ENCODE peak calls at places on chromosomes 6 and 20, in nine cellular contexts. D, J, Y, H, B, X, F, O and S are unnamed samples.

GRCh38 chr20:51493346-51493791 is 49.1 kb downstream of the NFATC2 start:
- DNase-seq in O (no peak), H (no peak), X (no peak), J (no peak), Y (no peak), F (no peak), D (no peak), B (no peak), S (no peak)

GRCh38 chr6:69994251-69994650 is 127.9 kb downstream of the COL19A1 start:
- DNase-seq in Y (no peak), B (no peak), D (no peak), J (no peak), O (no peak), F (no peak), X (no peak), H (no peak), S (no peak)

GRCh38 chr6:3540980-3541379 is 84.1 kb upstream of the SLC22A23 start:
- DNase-seq in B (peak; percentile 46), H (no peak), J (no peak), X (no peak), D (no peak), O (no peak), F (no peak), Y (no peak), S (no peak)

GRCh38 chr6:146364816-146365594 is 178.6 kb upstream of the RAB32 start:
- DNase-seq in Y (no peak), X (no peak), F (no peak), B (no peak), D (no peak), H (no peak), J (no peak), O (no peak), S (no peak)

GRCh38 chr6:21367649-21368154 is 225.8 kb upstream of the SOX4 start:
- DNase-seq in Y (no peak), J (no peak), H (no peak), O (no peak), B (no peak), D (no peak), F (no peak), X (no peak), S (no peak)

GRCh38 chr20:17610566-17611289 is 40.9 kb downstream of the DSTN start:
- DNase-seq in F (peak; percentile 25), J (no peak), H (no peak), O (no peak), B (peak; percentile 80), X (no peak), D (peak; percentile 23), Y (peak; percentile 57), S (no peak)

GRCh38 chr20:38669688-38670087 is 54.6 kb upstream of the SLC32A1 start:
- DNase-seq in D (no peak), Y (no peak), X (no peak), J (no peak), F (no peak), B (no peak), H (no peak), O (no peak), S (no peak)

GRCh38 chr6:138404666-138405337 is 779 bp downstream of the HEBP2 start:
- DNase-seq in Y (peak; percentile 3), X (peak; percentile 28), J (peak; percentile 29), H (no peak), F (no peak), D (no peak), B (peak; percentile 64), O (no peak), S (peak; percentile 63)

GRCh38 chr20:3785240-3786125 is 1.1 kb downstream of the CENPB start:
- DNase-seq in O (no peak), H (no peak), Y (no peak), D (peak; percentile 62), B (peak; percentile 55), X (peak; percentile 11), J (peak; percentile 29), F (no peak), S (peak; percentile 46)

GRCh38 chr20:49028684-49029083 is 17.4 kb upstream of the CSE1L start:
- DNase-seq in F (no peak), D (peak; percentile 53), X (no peak), H (no peak), O (no peak), J (no peak), B (no peak), Y (no peak), S (no peak)

GRCh38 chr20:42272516-42272915 is 654.3 kb upstream of the CHD6 start:
- DNase-seq in D (no peak), J (no peak), H (no peak), B (no peak), X (no peak), Y (no peak), F (no peak), O (no peak), S (no peak)

GRCh38 chr6:75149253-75149652 is 56.6 kb downstream of the COL12A1 start:
- DNase-seq in Y (no peak), F (no peak), X (no peak), H (no peak), D (no peak), B (no peak), J (no peak), O (no peak), S (no peak)

GRCh38 chr6:141483561-141484061 is 649.1 kb upstream of the GJE1 start:
- DNase-seq in X (peak; percentile 93), J (no peak), H (no peak), O (no peak), Y (peak; percentile 47), F (peak; percentile 10), D (no peak), B (no peak), S (no peak)

GRCh38 chr20:63055575-63056235 is 48.9 kb upstream of the BHLHE23 start:
- DNase-seq in X (no peak), B (peak; percentile 22), D (no peak), H (no peak), Y (no peak), J (peak; percentile 8), F (no peak), O (peak; percentile 14), S (peak; percentile 41)

GRCh38 chr6:89255417-89255816 is 38.3 kb upstream of the GABRR1 start:
- DNase-seq in X (no peak), H (no peak), F (no peak), D (no peak), Y (no peak), J (no peak), O (no peak), B (no peak), S (no peak)

GRCh38 chr20:19376451-19376971 is 164.1 kb downstream of the SLC24A3 start:
- DNase-seq in D (no peak), F (no peak), Y (no peak), B (no peak), J (peak; percentile 41), O (no peak), X (no peak), H (no peak), S (no peak)

GRCh38 chr6:36874016-36874442 is 574 bp downstream of the PPIL1 start:
- DNase-seq in D (no peak), Y (no peak), F (no peak), X (no peak), B (no peak), H (no peak), J (no peak), O (no peak), S (peak; percentile 75)

GRCh38 chr6:14734416-14735340 is 511.2 kb upstream of the JARID2 start:
- DNase-seq in F (no peak), D (no peak), Y (no peak), X (peak; percentile 85), H (no peak), J (no peak), O (no peak), B (no peak), S (no peak)

GRCh38 chr6:100493206-100493888 is 28.6 kb upstream of the SIM1 start:
- DNase-seq in O (no peak), Y (no peak), J (no peak), B (no peak), H (no peak), F (no peak), D (peak; percentile 46), X (no peak), S (no peak)

GRCh38 chr6:56450882-56451739 is 191.6 kb downstream of the DST start:
- DNase-seq in F (no peak), X (peak; percentile 66), J (peak; percentile 84), Y (no peak), B (no peak), O (peak; percentile 30), H (no peak), D (no peak), S (peak; percentile 77)

GRCh38 chr6:21731411-21732031 is 138.0 kb downstream of the SOX4 start:
- DNase-seq in Y (no peak), O (no peak), X (peak; percentile 77), J (no peak), H (no peak), F (no peak), B (no peak), D (no peak), S (no peak)

GRCh38 chr6:157597461-157598312 is 216.7 kb downstream of the ZDHHC14 start:
- DNase-seq in B (peak; percentile 72), Y (peak; percentile 12), O (peak; percentile 52), F (peak; percentile 4), J (peak; percentile 36), X (peak; percentile 41), H (no peak), D (peak; percentile 69), S (peak; percentile 56)

GRCh38 chr6:124867126-124867525 is 95.1 kb upstream of the RNF217 start:
- DNase-seq in Y (no peak), O (no peak), X (no peak), B (no peak), F (no peak), J (no peak), D (no peak), H (no peak), S (no peak)

GRCh38 chr6:36029464-36029863 is 1.9 kb downstream of the MAPK14 start:
- DNase-seq in Y (no peak), X (peak; percentile 48), O (no peak), H (no peak), J (no peak), D (no peak), B (no peak), F (no peak), S (no peak)

GRCh38 chr6:90977513-90977912 is 390.6 kb upstream of the MAP3K7 start:
- DNase-seq in D (no peak), H (no peak), X (no peak), F (no peak), J (no peak), B (no peak), Y (no peak), O (no peak), S (no peak)

GRCh38 chr6:37369321-37370196 is 15.8 kb downstream of the RNF8 start:
- DNase-seq in O (no peak), Y (no peak), X (peak; percentile 19), H (no peak), B (no peak), D (no peak), J (no peak), F (no peak), S (no peak)

GRCh38 chr6:15370730-15371129 is 124.9 kb downstream of the JARID2 start:
- DNase-seq in B (no peak), F (no peak), X (no peak), J (no peak), H (no peak), D (no peak), Y (no peak), O (no peak), S (no peak)